ENCODE peak calls at places on chromosomes 5 and 9, in four cellular contexts. K is T1000, H is sciatic nerve, A is germinal center. Z is an unnamed sample.

GRCh38 chr5:130104895-130105684 is 200.8 kb downstream of the CHSY3 start:
- DNase-seq in K (no peak), H (no peak), A (no peak), Z (no peak)

GRCh38 chr5:160359816-160360215 is 10.6 kb downstream of the C1QTNF2 start:
- DNase-seq in K (no peak), H (no peak), A (no peak), Z (no peak)

GRCh38 chr9:93523518-93524144 is 52.8 kb upstream of the PHF2 start:
- DNase-seq in K (no peak), H (no peak), A (no peak), Z (no peak)

GRCh38 chr5:170498811-170499210 is 5.0 kb upstream of the KCNIP1 start:
- DNase-seq in K (no peak), H (no peak), A (no peak), Z (no peak)

GRCh38 chr5:57538341-57538955 is 55.8 kb upstream of the ACTBL2 start:
- DNase-seq in K (peak; percentile 42), H (no peak), A (no peak), Z (no peak)

GRCh38 chr9:5625916-5626315 is 3.0 kb upstream of the RIC1 start:
- DNase-seq in K (no peak), H (no peak), A (no peak), Z (no peak)

GRCh38 chr5:169577966-169578365 is 5.6 kb upstream of the SPDL1 start:
- DNase-seq in K (no peak), H (no peak), A (no peak), Z (no peak)

GRCh38 chr5:122222580-122222979 is 89.5 kb upstream of the SNCAIP start:
- DNase-seq in K (no peak), H (no peak), A (no peak), Z (no peak)

GRCh38 chr5:14204785-14205321 is 61.7 kb downstream of the TRIO start:
- DNase-seq in K (no peak), H (no peak), A (no peak), Z (no peak)